ENCODE peak calls at places on chromosomes 5 and 9, in five cellular contexts. One of them, this sample, is unnamed.
A peak's percentile ranks its signal among the peaks of the same experiment; 100 is the strongest.

GRCh38 chr9:28471261-28471660 is 898.0 kb upstream of the C9orf72 start:
- DNase-seq in stimulated activated naive B cell treated with anti-CD40 and anti-IgM and Interleukin-4, amounts not matched to agents 10 μg/mL and 1 μg/mL and 100 μg/mL, for 72 hours: no peak
- DNase-seq in activated CD8-positive, alpha-beta T cell treated with anti-CD3 and anti-CD28 coated beads for 36 hours: no peak
- DNase-seq in skeletal muscle cell: no peak
- DNase-seq in NCI-H1105 treated with DMSO at 0.1 percent for 48 hours: no peak
- DNase-seq in this sample: no peak

GRCh38 chr5:58410441-58410840 is 49.4 kb downstream of the PLK2 start:
- DNase-seq in NCI-H1105 treated with DMSO at 0.1 percent for 48 hours: no peak
- DNase-seq in stimulated activated naive B cell treated with anti-CD40 and anti-IgM and Interleukin-4, amounts not matched to agents 10 μg/mL and 1 μg/mL and 100 μg/mL, for 72 hours: no peak
- DNase-seq in activated CD8-positive, alpha-beta T cell treated with anti-CD3 and anti-CD28 coated beads for 36 hours: no peak
- DNase-seq in skeletal muscle cell: peak; percentile 57
- DNase-seq in this sample: peak; percentile 45

GRCh38 chr5:141850183-141850768 is 27.9 kb downstream of the PCDH1 start:
- DNase-seq in stimulated activated naive B cell treated with anti-CD40 and anti-IgM and Interleukin-4, amounts not matched to agents 10 μg/mL and 1 μg/mL and 100 μg/mL, for 72 hours: peak; percentile 17
- DNase-seq in NCI-H1105 treated with DMSO at 0.1 percent for 48 hours: no peak
- DNase-seq in skeletal muscle cell: no peak
- DNase-seq in activated CD8-positive, alpha-beta T cell treated with anti-CD3 and anti-CD28 coated beads for 36 hours: peak; percentile 54
- DNase-seq in this sample: no peak

GRCh38 chr9:22065431-22065830 is 56.3 kb upstream of the CDKN2B start:
- DNase-seq in activated CD8-positive, alpha-beta T cell treated with anti-CD3 and anti-CD28 coated beads for 36 hours: no peak
- DNase-seq in stimulated activated naive B cell treated with anti-CD40 and anti-IgM and Interleukin-4, amounts not matched to agents 10 μg/mL and 1 μg/mL and 100 μg/mL, for 72 hours: no peak
- DNase-seq in skeletal muscle cell: no peak
- DNase-seq in NCI-H1105 treated with DMSO at 0.1 percent for 48 hours: no peak
- DNase-seq in this sample: no peak

GRCh38 chr5:68962632-68963484 is 131.0 kb upstream of the SLC30A5 start:
- DNase-seq in skeletal muscle cell: no peak
- DNase-seq in stimulated activated naive B cell treated with anti-CD40 and anti-IgM and Interleukin-4, amounts not matched to agents 10 μg/mL and 1 μg/mL and 100 μg/mL, for 72 hours: peak; percentile 1
- DNase-seq in activated CD8-positive, alpha-beta T cell treated with anti-CD3 and anti-CD28 coated beads for 36 hours: peak; percentile 29
- DNase-seq in NCI-H1105 treated with DMSO at 0.1 percent for 48 hours: peak; percentile 34
- DNase-seq in this sample: peak; percentile 38

GRCh38 chr5:172778223-172778814 is 7.3 kb upstream of the DUSP1 start:
- DNase-seq in NCI-H1105 treated with DMSO at 0.1 percent for 48 hours: no peak
- DNase-seq in skeletal muscle cell: peak; percentile 80
- DNase-seq in activated CD8-positive, alpha-beta T cell treated with anti-CD3 and anti-CD28 coated beads for 36 hours: peak; percentile 36
- DNase-seq in stimulated activated naive B cell treated with anti-CD40 and anti-IgM and Interleukin-4, amounts not matched to agents 10 μg/mL and 1 μg/mL and 100 μg/mL, for 72 hours: no peak
- DNase-seq in this sample: no peak

GRCh38 chr5:133466551-133467324 is 145.6 kb downstream of the FSTL4 start:
- DNase-seq in activated CD8-positive, alpha-beta T cell treated with anti-CD3 and anti-CD28 coated beads for 36 hours: no peak
- DNase-seq in NCI-H1105 treated with DMSO at 0.1 percent for 48 hours: no peak
- DNase-seq in stimulated activated naive B cell treated with anti-CD40 and anti-IgM and Interleukin-4, amounts not matched to agents 10 μg/mL and 1 μg/mL and 100 μg/mL, for 72 hours: no peak
- DNase-seq in skeletal muscle cell: no peak
- DNase-seq in this sample: no peak

GRCh38 chr9:35658894-35659220 is 765 bp downstream of the CCDC107 start:
- DNase-seq in activated CD8-positive, alpha-beta T cell treated with anti-CD3 and anti-CD28 coated beads for 36 hours: no peak
- DNase-seq in skeletal muscle cell: no peak
- DNase-seq in NCI-H1105 treated with DMSO at 0.1 percent for 48 hours: peak; percentile 66
- DNase-seq in stimulated activated naive B cell treated with anti-CD40 and anti-IgM and Interleukin-4, amounts not matched to agents 10 μg/mL and 1 μg/mL and 100 μg/mL, for 72 hours: no peak
- DNase-seq in this sample: no peak

GRCh38 chr5:142387022-142387682 is 62.3 kb upstream of the SPRY4 start:
- DNase-seq in stimulated activated naive B cell treated with anti-CD40 and anti-IgM and Interleukin-4, amounts not matched to agents 10 μg/mL and 1 μg/mL and 100 μg/mL, for 72 hours: no peak
- DNase-seq in NCI-H1105 treated with DMSO at 0.1 percent for 48 hours: no peak
- DNase-seq in skeletal muscle cell: no peak
- DNase-seq in activated CD8-positive, alpha-beta T cell treated with anti-CD3 and anti-CD28 coated beads for 36 hours: no peak
- DNase-seq in this sample: no peak

GRCh38 chr5:173320259-173320658 is 8.0 kb downstream of the STC2 start:
- DNase-seq in stimulated activated naive B cell treated with anti-CD40 and anti-IgM and Interleukin-4, amounts not matched to agents 10 μg/mL and 1 μg/mL and 100 μg/mL, for 72 hours: no peak
- DNase-seq in activated CD8-positive, alpha-beta T cell treated with anti-CD3 and anti-CD28 coated beads for 36 hours: no peak
- DNase-seq in skeletal muscle cell: no peak
- DNase-seq in NCI-H1105 treated with DMSO at 0.1 percent for 48 hours: no peak
- DNase-seq in this sample: no peak

GRCh38 chr9:71483457-71483856 is 284.9 kb downstream of the CEMIP2 start:
- DNase-seq in NCI-H1105 treated with DMSO at 0.1 percent for 48 hours: no peak
- DNase-seq in stimulated activated naive B cell treated with anti-CD40 and anti-IgM and Interleukin-4, amounts not matched to agents 10 μg/mL and 1 μg/mL and 100 μg/mL, for 72 hours: no peak
- DNase-seq in skeletal muscle cell: no peak
- DNase-seq in activated CD8-positive, alpha-beta T cell treated with anti-CD3 and anti-CD28 coated beads for 36 hours: no peak
- DNase-seq in this sample: no peak

GRCh38 chr5:181160-181559 is 10.1 kb upstream of the LRRC14B start:
- DNase-seq in stimulated activated naive B cell treated with anti-CD40 and anti-IgM and Interleukin-4, amounts not matched to agents 10 μg/mL and 1 μg/mL and 100 μg/mL, for 72 hours: no peak
- DNase-seq in skeletal muscle cell: no peak
- DNase-seq in NCI-H1105 treated with DMSO at 0.1 percent for 48 hours: no peak
- DNase-seq in activated CD8-positive, alpha-beta T cell treated with anti-CD3 and anti-CD28 coated beads for 36 hours: no peak
- DNase-seq in this sample: no peak

GRCh38 chr9:87718231-87718630 is 7.7 kb upstream of the CTSL start:
- DNase-seq in NCI-H1105 treated with DMSO at 0.1 percent for 48 hours: no peak
- DNase-seq in skeletal muscle cell: no peak
- DNase-seq in activated CD8-positive, alpha-beta T cell treated with anti-CD3 and anti-CD28 coated beads for 36 hours: no peak
- DNase-seq in stimulated activated naive B cell treated with anti-CD40 and anti-IgM and Interleukin-4, amounts not matched to agents 10 μg/mL and 1 μg/mL and 100 μg/mL, for 72 hours: no peak
- DNase-seq in this sample: no peak

GRCh38 chr9:132984202-132985062 is 5.9 kb downstream of the GFI1B start:
- DNase-seq in activated CD8-positive, alpha-beta T cell treated with anti-CD3 and anti-CD28 coated beads for 36 hours: no peak
- DNase-seq in NCI-H1105 treated with DMSO at 0.1 percent for 48 hours: no peak
- DNase-seq in skeletal muscle cell: no peak
- DNase-seq in stimulated activated naive B cell treated with anti-CD40 and anti-IgM and Interleukin-4, amounts not matched to agents 10 μg/mL and 1 μg/mL and 100 μg/mL, for 72 hours: no peak
- DNase-seq in this sample: no peak

GRCh38 chr5:36359267-36359666 is 57.6 kb upstream of the RANBP3L start:
- DNase-seq in activated CD8-positive, alpha-beta T cell treated with anti-CD3 and anti-CD28 coated beads for 36 hours: no peak
- DNase-seq in skeletal muscle cell: no peak
- DNase-seq in NCI-H1105 treated with DMSO at 0.1 percent for 48 hours: no peak
- DNase-seq in stimulated activated naive B cell treated with anti-CD40 and anti-IgM and Interleukin-4, amounts not matched to agents 10 μg/mL and 1 μg/mL and 100 μg/mL, for 72 hours: no peak
- DNase-seq in this sample: no peak

GRCh38 chr5:177462021-177462670 is 11.3 kb downstream of the DBN1 start:
- DNase-seq in skeletal muscle cell: no peak
- DNase-seq in activated CD8-positive, alpha-beta T cell treated with anti-CD3 and anti-CD28 coated beads for 36 hours: peak; percentile 48
- DNase-seq in stimulated activated naive B cell treated with anti-CD40 and anti-IgM and Interleukin-4, amounts not matched to agents 10 μg/mL and 1 μg/mL and 100 μg/mL, for 72 hours: no peak
- DNase-seq in NCI-H1105 treated with DMSO at 0.1 percent for 48 hours: no peak
- DNase-seq in this sample: no peak

GRCh38 chr5:25119654-25120053 is 474.9 kb upstream of the CDH10 start:
- DNase-seq in activated CD8-positive, alpha-beta T cell treated with anti-CD3 and anti-CD28 coated beads for 36 hours: no peak
- DNase-seq in NCI-H1105 treated with DMSO at 0.1 percent for 48 hours: no peak
- DNase-seq in stimulated activated naive B cell treated with anti-CD40 and anti-IgM and Interleukin-4, amounts not matched to agents 10 μg/mL and 1 μg/mL and 100 μg/mL, for 72 hours: no peak
- DNase-seq in skeletal muscle cell: no peak
- DNase-seq in this sample: no peak

GRCh38 chr9:69542942-69543704 is 129.0 kb downstream of the APBA1 start:
- DNase-seq in skeletal muscle cell: no peak
- DNase-seq in activated CD8-positive, alpha-beta T cell treated with anti-CD3 and anti-CD28 coated beads for 36 hours: no peak
- DNase-seq in NCI-H1105 treated with DMSO at 0.1 percent for 48 hours: peak; percentile 77
- DNase-seq in stimulated activated naive B cell treated with anti-CD40 and anti-IgM and Interleukin-4, amounts not matched to agents 10 μg/mL and 1 μg/mL and 100 μg/mL, for 72 hours: no peak
- DNase-seq in this sample: no peak

GRCh38 chr5:75648712-75649111 is 37.5 kb downstream of the ANKDD1B start:
- DNase-seq in skeletal muscle cell: no peak
- DNase-seq in NCI-H1105 treated with DMSO at 0.1 percent for 48 hours: no peak
- DNase-seq in stimulated activated naive B cell treated with anti-CD40 and anti-IgM and Interleukin-4, amounts not matched to agents 10 μg/mL and 1 μg/mL and 100 μg/mL, for 72 hours: no peak
- DNase-seq in activated CD8-positive, alpha-beta T cell treated with anti-CD3 and anti-CD28 coated beads for 36 hours: peak; percentile 6
- DNase-seq in this sample: no peak

GRCh38 chr9:132042324-132042723 is 37.3 kb downstream of the MED27 start:
- DNase-seq in activated CD8-positive, alpha-beta T cell treated with anti-CD3 and anti-CD28 coated beads for 36 hours: no peak
- DNase-seq in stimulated activated naive B cell treated with anti-CD40 and anti-IgM and Interleukin-4, amounts not matched to agents 10 μg/mL and 1 μg/mL and 100 μg/mL, for 72 hours: no peak
- DNase-seq in skeletal muscle cell: peak; percentile 92
- DNase-seq in NCI-H1105 treated with DMSO at 0.1 percent for 48 hours: no peak
- DNase-seq in this sample: peak; percentile 84

GRCh38 chr5:59826996-59827395 is 66.5 kb downstream of the PDE4D start:
- DNase-seq in NCI-H1105 treated with DMSO at 0.1 percent for 48 hours: no peak
- DNase-seq in stimulated activated naive B cell treated with anti-CD40 and anti-IgM and Interleukin-4, amounts not matched to agents 10 μg/mL and 1 μg/mL and 100 μg/mL, for 72 hours: no peak
- DNase-seq in activated CD8-positive, alpha-beta T cell treated with anti-CD3 and anti-CD28 coated beads for 36 hours: no peak
- DNase-seq in skeletal muscle cell: no peak
- DNase-seq in this sample: no peak

GRCh38 chr9:116087751-116088194 is 65.8 kb upstream of the PAPPA start:
- DNase-seq in skeletal muscle cell: peak; percentile 75
- DNase-seq in activated CD8-positive, alpha-beta T cell treated with anti-CD3 and anti-CD28 coated beads for 36 hours: no peak
- DNase-seq in NCI-H1105 treated with DMSO at 0.1 percent for 48 hours: no peak
- DNase-seq in stimulated activated naive B cell treated with anti-CD40 and anti-IgM and Interleukin-4, amounts not matched to agents 10 μg/mL and 1 μg/mL and 100 μg/mL, for 72 hours: no peak
- DNase-seq in this sample: no peak

GRCh38 chr5:123209163-123210013 is 120.3 kb downstream of the PRDM6 start:
- DNase-seq in NCI-H1105 treated with DMSO at 0.1 percent for 48 hours: no peak
- DNase-seq in activated CD8-positive, alpha-beta T cell treated with anti-CD3 and anti-CD28 coated beads for 36 hours: no peak
- DNase-seq in stimulated activated naive B cell treated with anti-CD40 and anti-IgM and Interleukin-4, amounts not matched to agents 10 μg/mL and 1 μg/mL and 100 μg/mL, for 72 hours: no peak
- DNase-seq in skeletal muscle cell: peak; percentile 93
- DNase-seq in this sample: peak; percentile 22

GRCh38 chr5:33321026-33321425 is 119.7 kb upstream of the TARS1 start:
- DNase-seq in activated CD8-positive, alpha-beta T cell treated with anti-CD3 and anti-CD28 coated beads for 36 hours: no peak
- DNase-seq in NCI-H1105 treated with DMSO at 0.1 percent for 48 hours: no peak
- DNase-seq in skeletal muscle cell: peak; percentile 99
- DNase-seq in stimulated activated naive B cell treated with anti-CD40 and anti-IgM and Interleukin-4, amounts not matched to agents 10 μg/mL and 1 μg/mL and 100 μg/mL, for 72 hours: no peak
- DNase-seq in this sample: peak; percentile 96

GRCh38 chr5:68288756-68289134 is 73.2 kb downstream of the PIK3R1 start:
- DNase-seq in activated CD8-positive, alpha-beta T cell treated with anti-CD3 and anti-CD28 coated beads for 36 hours: no peak
- DNase-seq in NCI-H1105 treated with DMSO at 0.1 percent for 48 hours: peak; percentile 26
- DNase-seq in skeletal muscle cell: no peak
- DNase-seq in stimulated activated naive B cell treated with anti-CD40 and anti-IgM and Interleukin-4, amounts not matched to agents 10 μg/mL and 1 μg/mL and 100 μg/mL, for 72 hours: no peak
- DNase-seq in this sample: no peak

GRCh38 chr9:124878518-124878917 is 16.6 kb downstream of the ARPC5L start:
- DNase-seq in activated CD8-positive, alpha-beta T cell treated with anti-CD3 and anti-CD28 coated beads for 36 hours: no peak
- DNase-seq in skeletal muscle cell: no peak
- DNase-seq in stimulated activated naive B cell treated with anti-CD40 and anti-IgM and Interleukin-4, amounts not matched to agents 10 μg/mL and 1 μg/mL and 100 μg/mL, for 72 hours: no peak
- DNase-seq in NCI-H1105 treated with DMSO at 0.1 percent for 48 hours: no peak
- DNase-seq in this sample: no peak

GRCh38 chr9:137342482-137342881 is 40.4 kb upstream of the NRARP start:
- DNase-seq in NCI-H1105 treated with DMSO at 0.1 percent for 48 hours: no peak
- DNase-seq in skeletal muscle cell: no peak
- DNase-seq in stimulated activated naive B cell treated with anti-CD40 and anti-IgM and Interleukin-4, amounts not matched to agents 10 μg/mL and 1 μg/mL and 100 μg/mL, for 72 hours: no peak
- DNase-seq in activated CD8-positive, alpha-beta T cell treated with anti-CD3 and anti-CD28 coated beads for 36 hours: no peak
- DNase-seq in this sample: no peak

GRCh38 chr5:79236970-79237734 is 1.2 kb downstream of the JMY start:
- DNase-seq in activated CD8-positive, alpha-beta T cell treated with anti-CD3 and anti-CD28 coated beads for 36 hours: peak; percentile 58
- DNase-seq in skeletal muscle cell: no peak
- DNase-seq in NCI-H1105 treated with DMSO at 0.1 percent for 48 hours: peak; percentile 33
- DNase-seq in stimulated activated naive B cell treated with anti-CD40 and anti-IgM and Interleukin-4, amounts not matched to agents 10 μg/mL and 1 μg/mL and 100 μg/mL, for 72 hours: peak; percentile 19
- DNase-seq in this sample: no peak

GRCh38 chr9:446074-446699 is 231.5 kb downstream of the DOCK8 start:
- DNase-seq in skeletal muscle cell: no peak
- DNase-seq in NCI-H1105 treated with DMSO at 0.1 percent for 48 hours: no peak
- DNase-seq in stimulated activated naive B cell treated with anti-CD40 and anti-IgM and Interleukin-4, amounts not matched to agents 10 μg/mL and 1 μg/mL and 100 μg/mL, for 72 hours: no peak
- DNase-seq in activated CD8-positive, alpha-beta T cell treated with anti-CD3 and anti-CD28 coated beads for 36 hours: no peak
- DNase-seq in this sample: no peak

GRCh38 chr9:86768020-86768419 is 179.3 kb downstream of the GAS1 start:
- DNase-seq in activated CD8-positive, alpha-beta T cell treated with anti-CD3 and anti-CD28 coated beads for 36 hours: no peak
- DNase-seq in NCI-H1105 treated with DMSO at 0.1 percent for 48 hours: no peak
- DNase-seq in skeletal muscle cell: no peak
- DNase-seq in stimulated activated naive B cell treated with anti-CD40 and anti-IgM and Interleukin-4, amounts not matched to agents 10 μg/mL and 1 μg/mL and 100 μg/mL, for 72 hours: no peak
- DNase-seq in this sample: no peak

GRCh38 chr9:94985649-94986048 is 259.1 kb downstream of the AOPEP start:
- DNase-seq in activated CD8-positive, alpha-beta T cell treated with anti-CD3 and anti-CD28 coated beads for 36 hours: no peak
- DNase-seq in NCI-H1105 treated with DMSO at 0.1 percent for 48 hours: no peak
- DNase-seq in skeletal muscle cell: no peak
- DNase-seq in stimulated activated naive B cell treated with anti-CD40 and anti-IgM and Interleukin-4, amounts not matched to agents 10 μg/mL and 1 μg/mL and 100 μg/mL, for 72 hours: no peak
- DNase-seq in this sample: no peak

GRCh38 chr5:150487199-150488061 is 20.5 kb upstream of the NDST1 start:
- DNase-seq in stimulated activated naive B cell treated with anti-CD40 and anti-IgM and Interleukin-4, amounts not matched to agents 10 μg/mL and 1 μg/mL and 100 μg/mL, for 72 hours: no peak
- DNase-seq in skeletal muscle cell: no peak
- DNase-seq in activated CD8-positive, alpha-beta T cell treated with anti-CD3 and anti-CD28 coated beads for 36 hours: no peak
- DNase-seq in NCI-H1105 treated with DMSO at 0.1 percent for 48 hours: no peak
- DNase-seq in this sample: no peak

This sample was measured in AG09319.